ENCODE peak calls at places on chromosomes 5 and 9, in six cellular contexts. One of them, this sample, is unnamed.

GRCh38 chr5:181173027-181173419 is 25.6 kb downstream of the OR2V2 start:
- DNase-seq in breast epithelium: no peak
- DNase-seq in mucosa of descending colon: peak; percentile 81
- DNase-seq in progenitor cell of endocrine pancreas: no peak
- DNase-seq in GM12865: peak; percentile 68
- DNase-seq in GM10248: peak; percentile 40
- DNase-seq in this sample: peak; percentile 61

GRCh38 chr9:38208206-38208901 is 139.3 kb upstream of the SHB start:
- DNase-seq in breast epithelium: no peak
- DNase-seq in GM12865: peak; percentile 47
- DNase-seq in mucosa of descending colon: no peak
- DNase-seq in GM10248: no peak
- DNase-seq in progenitor cell of endocrine pancreas: no peak
- DNase-seq in this sample: no peak

GRCh38 chr9:110601098-110601497 is 21.6 kb upstream of the SVEP1 start:
- DNase-seq in mucosa of descending colon: no peak
- DNase-seq in GM10248: no peak
- DNase-seq in breast epithelium: no peak
- DNase-seq in progenitor cell of endocrine pancreas: no peak
- DNase-seq in GM12865: no peak
- DNase-seq in this sample: no peak

GRCh38 chr9:38061326-38061947 is 7.6 kb downstream of the SHB start:
- DNase-seq in GM10248: peak; percentile 64
- DNase-seq in progenitor cell of endocrine pancreas: no peak
- DNase-seq in breast epithelium: no peak
- DNase-seq in mucosa of descending colon: no peak
- DNase-seq in GM12865: peak; percentile 83
- DNase-seq in this sample: no peak

GRCh38 chr5:163458778-163459405 is 1.0 kb downstream of the NUDCD2 start:
- DNase-seq in mucosa of descending colon: no peak
- DNase-seq in breast epithelium: no peak
- DNase-seq in GM10248: no peak
- DNase-seq in GM12865: no peak
- DNase-seq in progenitor cell of endocrine pancreas: no peak
- DNase-seq in this sample: peak; percentile 9

GRCh38 chr5:33319841-33320240 is 120.9 kb upstream of the TARS1 start:
- DNase-seq in GM12865: no peak
- DNase-seq in GM10248: no peak
- DNase-seq in breast epithelium: no peak
- DNase-seq in mucosa of descending colon: no peak
- DNase-seq in progenitor cell of endocrine pancreas: no peak
- DNase-seq in this sample: no peak

GRCh38 chr9:137411670-137412380 is 11.1 kb downstream of the EXD3 start:
- DNase-seq in GM12865: peak; percentile 90
- DNase-seq in breast epithelium: peak; percentile 90
- DNase-seq in progenitor cell of endocrine pancreas: no peak
- DNase-seq in GM10248: peak; percentile 82
- DNase-seq in mucosa of descending colon: peak; percentile 63
- DNase-seq in this sample: peak; percentile 64

GRCh38 chr5:133458435-133458834 is 153.9 kb downstream of the FSTL4 start:
- DNase-seq in GM10248: no peak
- DNase-seq in GM12865: no peak
- DNase-seq in progenitor cell of endocrine pancreas: no peak
- DNase-seq in breast epithelium: no peak
- DNase-seq in mucosa of descending colon: no peak
- DNase-seq in this sample: no peak

GRCh38 chr5:76145945-76146344 is 62.8 kb downstream of the SV2C start:
- DNase-seq in breast epithelium: no peak
- DNase-seq in progenitor cell of endocrine pancreas: no peak
- DNase-seq in GM12865: peak; percentile 68
- DNase-seq in mucosa of descending colon: peak; percentile 25
- DNase-seq in GM10248: peak; percentile 18
- DNase-seq in this sample: no peak

GRCh38 chr9:114687034-114687433 is 5.0 kb upstream of the TEX48 start:
- DNase-seq in GM12865: no peak
- DNase-seq in GM10248: no peak
- DNase-seq in progenitor cell of endocrine pancreas: no peak
- DNase-seq in breast epithelium: no peak
- DNase-seq in mucosa of descending colon: no peak
- DNase-seq in this sample: no peak

GRCh38 chr5:81757404-81757803 is 6.5 kb upstream of the SSBP2 start:
- DNase-seq in GM12865: no peak
- DNase-seq in breast epithelium: no peak
- DNase-seq in progenitor cell of endocrine pancreas: no peak
- DNase-seq in mucosa of descending colon: no peak
- DNase-seq in GM10248: no peak
- DNase-seq in this sample: no peak

GRCh38 chr5:7764452-7764851 is 86.5 kb downstream of the CFAP90 start:
- DNase-seq in GM12865: no peak
- DNase-seq in GM10248: no peak
- DNase-seq in breast epithelium: no peak
- DNase-seq in mucosa of descending colon: no peak
- DNase-seq in progenitor cell of endocrine pancreas: no peak
- DNase-seq in this sample: no peak

GRCh38 chr5:7759257-7759871 is 91.6 kb downstream of the CFAP90 start:
- DNase-seq in GM12865: no peak
- DNase-seq in GM10248: no peak
- DNase-seq in progenitor cell of endocrine pancreas: no peak
- DNase-seq in breast epithelium: no peak
- DNase-seq in mucosa of descending colon: no peak
- DNase-seq in this sample: no peak

GRCh38 chr5:7759951-7760580 is 90.9 kb downstream of the CFAP90 start:
- DNase-seq in breast epithelium: no peak
- DNase-seq in progenitor cell of endocrine pancreas: no peak
- DNase-seq in GM12865: no peak
- DNase-seq in GM10248: no peak
- DNase-seq in mucosa of descending colon: no peak
- DNase-seq in this sample: no peak

GRCh38 chr5:7763621-7764072 is 87.3 kb downstream of the CFAP90 start:
- DNase-seq in breast epithelium: no peak
- DNase-seq in GM10248: no peak
- DNase-seq in progenitor cell of endocrine pancreas: no peak
- DNase-seq in mucosa of descending colon: no peak
- DNase-seq in GM12865: no peak
- DNase-seq in this sample: no peak

DNA sequence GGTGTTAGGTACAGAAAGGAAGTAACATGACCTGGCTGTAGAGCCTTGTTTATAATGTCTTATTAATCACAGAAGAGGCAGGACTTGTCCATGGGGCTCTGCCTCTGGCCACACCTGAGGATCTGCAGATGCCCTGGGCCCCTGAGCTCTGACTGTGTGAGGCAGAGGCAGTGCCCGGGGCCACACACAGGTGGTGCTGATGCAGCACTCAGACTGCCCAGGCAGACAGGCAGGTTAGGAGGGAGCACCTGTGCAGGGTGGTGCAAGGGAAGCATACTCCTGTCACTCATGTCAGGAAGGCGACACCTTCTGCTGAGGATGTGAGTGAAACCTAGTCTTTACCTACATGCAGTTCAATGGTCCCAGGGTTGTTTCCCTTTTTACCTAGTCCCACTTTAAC is 88.7 kb downstream of the CFAP90 start:
- DNase-seq in mucosa of descending colon: no peak
- DNase-seq in GM10248: peak; percentile 21
- DNase-seq in GM12865: peak; percentile 38
- DNase-seq in progenitor cell of endocrine pancreas: no peak
- DNase-seq in breast epithelium: no peak
- DNase-seq in this sample: peak; percentile 92
- TF ChIP-seq CTCF in mucosa of descending colon: no peak
- TF ChIP-seq CTCF in GM10248: peak; percentile 21
- TF ChIP-seq CTCF in GM12865: peak; percentile 41
- TF ChIP-seq CTCF in progenitor cell of endocrine pancreas: no peak
- TF ChIP-seq CTCF in breast epithelium: no peak
- TF ChIP-seq CTCF in this sample: peak; percentile 91

GRCh38 chr9:118305371-118305770 is 601.2 kb downstream of the TLR4 start:
- DNase-seq in progenitor cell of endocrine pancreas: no peak
- DNase-seq in GM12865: no peak
- DNase-seq in breast epithelium: peak; percentile 24
- DNase-seq in mucosa of descending colon: no peak
- DNase-seq in GM10248: no peak
- DNase-seq in this sample: no peak
- TF ChIP-seq CTCF in progenitor cell of endocrine pancreas: no peak
- TF ChIP-seq CTCF in GM12865: no peak
- TF ChIP-seq CTCF in breast epithelium: no peak
- TF ChIP-seq CTCF in mucosa of descending colon: no peak
- TF ChIP-seq CTCF in GM10248: no peak
- TF ChIP-seq CTCF in this sample: no peak

DNA sequence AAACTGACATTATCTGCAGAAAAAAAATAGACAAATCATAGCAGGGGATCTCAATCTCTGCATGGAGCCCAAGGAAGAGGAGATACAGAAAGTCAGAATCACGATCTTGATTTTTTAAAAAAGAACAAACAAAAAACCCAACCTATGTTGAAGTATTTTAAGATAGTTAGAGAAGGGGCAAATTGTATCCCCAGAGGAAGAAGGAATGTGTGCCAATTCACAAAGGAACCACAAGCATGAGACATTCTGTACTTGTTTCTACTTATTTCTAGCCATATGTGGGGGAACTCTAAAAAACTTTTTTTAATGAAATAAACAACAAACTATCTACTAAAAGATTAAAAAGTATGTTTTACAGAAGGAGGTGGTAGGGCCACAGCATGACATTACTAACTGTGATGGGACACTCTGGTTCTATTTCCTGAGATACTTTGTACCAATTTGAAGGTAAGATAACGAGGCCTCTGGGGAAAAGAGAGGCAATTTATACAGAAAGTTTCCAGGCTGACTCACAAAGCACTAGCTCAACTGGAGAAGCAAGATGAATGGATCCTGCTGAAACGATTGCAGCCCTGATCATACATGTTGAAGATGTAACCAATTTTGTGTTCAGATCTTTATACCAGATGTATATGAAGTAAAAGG is 22.5 kb downstream of the RANBP3L start:
- DNase-seq in GM10248: no peak
- DNase-seq in progenitor cell of endocrine pancreas: no peak
- DNase-seq in mucosa of descending colon: no peak
- DNase-seq in breast epithelium: no peak
- DNase-seq in GM12865: no peak
- DNase-seq in this sample: peak; percentile 5
- TF ChIP-seq CTCF in GM10248: no peak
- TF ChIP-seq CTCF in progenitor cell of endocrine pancreas: no peak
- TF ChIP-seq CTCF in mucosa of descending colon: no peak
- TF ChIP-seq CTCF in breast epithelium: no peak
- TF ChIP-seq CTCF in GM12865: no peak
- TF ChIP-seq CTCF in this sample: no peak

DNA sequence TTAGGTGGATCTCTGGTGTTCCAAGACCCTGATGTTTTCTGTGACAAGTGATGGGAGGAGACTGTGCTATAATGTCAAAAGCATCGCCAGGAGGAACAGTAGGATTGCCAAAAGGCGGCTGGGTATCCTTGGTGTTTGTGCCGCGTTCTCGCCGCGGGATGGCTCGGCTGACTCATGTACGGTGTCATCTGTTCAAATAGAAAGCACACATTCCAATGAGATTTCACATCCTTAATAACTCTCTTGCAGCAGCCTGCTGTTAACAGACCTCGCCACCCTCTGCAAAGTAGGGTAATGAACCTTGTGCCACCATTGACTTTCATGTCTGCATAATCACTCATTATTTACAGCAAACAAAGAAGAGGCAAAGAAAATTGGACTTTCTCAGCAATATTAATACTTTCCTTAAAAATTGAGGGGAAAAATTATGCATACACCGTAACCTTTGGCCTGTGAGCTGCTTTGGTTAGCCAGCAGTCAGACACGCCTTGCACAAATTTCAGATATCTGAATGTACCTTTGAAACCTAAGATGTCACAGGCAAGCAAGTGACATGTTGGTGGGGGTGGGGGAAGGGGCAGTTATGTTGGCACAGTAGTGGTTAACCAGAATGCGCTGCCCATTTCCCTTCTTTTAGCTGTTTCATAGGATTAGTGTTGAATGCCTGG is 289.4 kb downstream of the EFNA5 start:
- DNase-seq in mucosa of descending colon: no peak
- DNase-seq in GM12865: no peak
- DNase-seq in breast epithelium: no peak
- DNase-seq in GM10248: no peak
- DNase-seq in progenitor cell of endocrine pancreas: no peak
- DNase-seq in this sample: no peak
- TF ChIP-seq CTCF in mucosa of descending colon: no peak
- TF ChIP-seq CTCF in GM12865: no peak
- TF ChIP-seq CTCF in breast epithelium: no peak
- TF ChIP-seq CTCF in GM10248: no peak
- TF ChIP-seq CTCF in progenitor cell of endocrine pancreas: no peak
- TF ChIP-seq CTCF in this sample: no peak

This sample was measured in MM.1S.